ENCODE peak calls at places on chromosomes 5 and 9, in six cellular contexts. K is GM23338, I is endothelial cell, P is WERI-Rb-1, N is WTC11, M is neural progenitor cell. C is an unnamed sample.

GRCh38 chr9:98215821-98216220 is 23.4 kb upstream of the CORO2A start:
- DNase-seq in K (peak), I (peak), P (peak), N (peak), M (peak), C (no peak)

GRCh38 chr9:114130141-114130540 is 25.2 kb upstream of the COL27A1 start:
- DNase-seq in K (no peak), I (no peak), P (no peak), N (no peak), M (no peak), C (no peak)

GRCh38 chr5:84287964-84288363 is 96.7 kb downstream of the EDIL3 start:
- DNase-seq in K (no peak), I (no peak), P (no peak), N (no peak), M (no peak), C (no peak)

GRCh38 chr5:32571128-32571527 is 14.2 kb upstream of the SUB1 start:
- DNase-seq in K (no peak), I (no peak), P (no peak), N (no peak), M (no peak), C (no peak)

GRCh38 chr9:93950619-93951601 is 4.2 kb downstream of the BARX1 start:
- DNase-seq in K (peak), I (no peak), P (no peak), N (peak), M (peak), C (no peak)

GRCh38 chr9:4983541-4984165 is 1.4 kb upstream of the JAK2 start:
- DNase-seq in K (peak), I (no peak), P (no peak), N (no peak), M (no peak), C (no peak)

GRCh38 chr9:33263936-33264472 is 504 bp downstream of the BAG1 start:
- DNase-seq in K (no peak), I (no peak), P (peak), N (no peak), M (no peak), C (no peak)

GRCh38 chr5:142245776-142246175 is 79.0 kb downstream of the SPRY4 start:
- DNase-seq in K (peak), I (peak), P (no peak), N (no peak), M (peak), C (no peak)

GRCh38 chr9:19498015-19498414 is 89.2 kb downstream of the ACER2 start:
- DNase-seq in K (no peak), I (no peak), P (no peak), N (no peak), M (no peak), C (no peak)

GRCh38 chr5:10479226-10479721 is 37.6 kb downstream of the ROPN1L start:
- DNase-seq in K (no peak), I (no peak), P (no peak), N (no peak), M (no peak), C (no peak)

GRCh38 chr5:169085656-169086055 is 215.3 kb downstream of the SLIT3 start:
- DNase-seq in K (no peak), I (no peak), P (no peak), N (no peak), M (no peak), C (no peak)

GRCh38 chr9:89746385-89747116 is 141.7 kb downstream of the GADD45G start:
- DNase-seq in K (no peak), I (no peak), P (peak), N (no peak), M (no peak), C (no peak)

GRCh38 chr5:42583322-42583721 is 160.1 kb downstream of the GHR start:
- DNase-seq in K (peak), I (peak), P (peak), N (peak), M (peak), C (no peak)

GRCh38 chr5:109053995-109054417 is 306.3 kb downstream of the FER start:
- DNase-seq in K (no peak), I (no peak), P (no peak), N (no peak), M (no peak), C (no peak)

GRCh38 chr5:91848453-91848852 is 465.3 kb upstream of the ARRDC3 start:
- DNase-seq in K (no peak), I (no peak), P (no peak), N (no peak), M (no peak), C (no peak)

GRCh38 chr9:94908041-94908563 is 181.6 kb downstream of the AOPEP start:
- DNase-seq in K (no peak), I (no peak), P (no peak), N (no peak), M (no peak), C (no peak)

GRCh38 chr9:110217656-110218099 is 9.7 kb upstream of the C9orf152 start:
- DNase-seq in K (peak), I (no peak), P (no peak), N (no peak), M (peak), C (no peak)

GRCh38 chr5:142295960-142296860 is 28.6 kb downstream of the SPRY4 start:
- DNase-seq in K (no peak), I (no peak), P (no peak), N (no peak), M (no peak), C (no peak)

GRCh38 chr9:120474579-120475243 is 105.3 kb downstream of the CDK5RAP2 start:
- DNase-seq in K (no peak), I (no peak), P (no peak), N (no peak), M (no peak), C (no peak)

GRCh38 chr9:98532574-98532973 is 176.2 kb downstream of the GABBR2 start:
- DNase-seq in K (no peak), I (no peak), P (no peak), N (no peak), M (no peak), C (no peak)

GRCh38 chr5:93274291-93274690 is 306.7 kb downstream of the NR2F1-AS1 start:
- DNase-seq in K (peak), I (no peak), P (no peak), N (no peak), M (peak), C (no peak)

GRCh38 chr9:126700903-126701819 is 87.4 kb downstream of the LMX1B start:
- DNase-seq in K (no peak), I (peak), P (peak), N (peak), M (peak), C (no peak)

GRCh38 chr5:124628721-124629596 is 117.5 kb downstream of the ZNF608 start:
- DNase-seq in K (no peak), I (no peak), P (no peak), N (peak), M (no peak), C (no peak)

GRCh38 chr5:124513216-124513615 is 233.2 kb downstream of the ZNF608 start:
- DNase-seq in K (no peak), I (no peak), P (no peak), N (no peak), M (no peak), C (no peak)

GRCh38 chr5:54401515-54401914 is 54.0 kb upstream of the HSPB3 start:
- DNase-seq in K (no peak), I (no peak), P (no peak), N (no peak), M (no peak), C (no peak)

GRCh38 chr9:93892748-93893147 is 62.4 kb downstream of the BARX1 start:
- DNase-seq in K (no peak), I (no peak), P (no peak), N (no peak), M (no peak), C (no peak)

GRCh38 chr5:98905857-98906688 is 22.7 kb downstream of the CHD1 start:
- DNase-seq in K (peak), I (no peak), P (no peak), N (no peak), M (peak), C (no peak)

GRCh38 chr9:134040831-134041648 is 15.8 kb downstream of the BRD3OS start:
- DNase-seq in K (no peak), I (no peak), P (no peak), N (no peak), M (no peak), C (no peak)

GRCh38 chr9:88979021-88979420 is 12.2 kb upstream of the S1PR3 start:
- DNase-seq in K (no peak), I (no peak), P (no peak), N (no peak), M (no peak), C (peak)

DNA sequence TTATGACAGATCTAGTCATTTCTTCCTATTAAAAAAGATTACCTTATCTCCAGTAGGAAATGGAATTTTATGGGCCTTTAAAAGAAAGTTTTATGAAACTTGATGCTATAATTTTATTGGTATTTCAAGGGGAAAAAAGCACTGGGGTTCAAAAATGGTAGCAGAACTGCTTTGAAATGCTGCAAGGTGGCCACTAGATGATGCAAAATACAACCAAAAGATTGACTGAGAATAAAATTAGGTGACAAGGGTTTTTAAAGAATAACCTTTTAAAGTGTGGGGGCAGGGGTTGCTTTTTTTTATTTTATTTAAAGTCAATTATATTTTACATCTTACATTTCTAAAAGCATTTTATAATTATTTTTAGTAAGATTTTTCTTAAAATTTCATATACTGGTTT is 61.7 kb downstream of the KLF9 start:
- DNase-seq in K (no peak), I (no peak), P (no peak), N (no peak), M (no peak), C (no peak)
- TF ChIP-seq CTCF in K (peak), I (no peak), P (peak), N (no peak), M (peak), C (peak)

GRCh38 chr5:150066436-150066835 is 19.9 kb downstream of the CSF1R start:
- DNase-seq in K (no peak), I (no peak), P (no peak), N (no peak), M (no peak), C (no peak)

GRCh38 chr5:150065886-150066285 is 20.5 kb downstream of the CSF1R start:
- DNase-seq in K (no peak), I (no peak), P (no peak), N (no peak), M (no peak), C (no peak)

GRCh38 chr5:150067405-150067960 is 18.9 kb downstream of the CSF1R start:
- DNase-seq in K (no peak), I (no peak), P (no peak), N (no peak), M (no peak), C (no peak)

GRCh38 chr5:150068071-150068470 is 18.3 kb downstream of the CSF1R start:
- DNase-seq in K (no peak), I (no peak), P (no peak), N (no peak), M (no peak), C (no peak)

GRCh38 chr5:150066901-150067396 is 19.4 kb downstream of the CSF1R start:
- DNase-seq in K (no peak), I (no peak), P (no peak), N (no peak), M (no peak), C (no peak)
- TF ChIP-seq CTCF in K (no peak), I (no peak), P (no peak), N (no peak), M (no peak), C (no peak)

GRCh38 chr5:1974081-1974480 is 91.4 kb upstream of the IRX4 start:
- DNase-seq in K (no peak), I (no peak), P (no peak), N (no peak), M (no peak), C (no peak)

GRCh38 chr5:1974501-1975405 is 92.0 kb upstream of the IRX4 start:
- DNase-seq in K (no peak), I (no peak), P (no peak), N (no peak), M (no peak), C (no peak)

GRCh38 chr5:1973391-1974013 is 90.8 kb upstream of the IRX4 start:
- DNase-seq in K (no peak), I (no peak), P (no peak), N (no peak), M (peak), C (no peak)

GRCh38 chr5:1975406-1975715 is 92.6 kb upstream of the IRX4 start:
- DNase-seq in K (no peak), I (no peak), P (no peak), N (no peak), M (no peak), C (no peak)

GRCh38 chr5:1975898-1976765 is 93.4 kb upstream of the IRX4 start:
- DNase-seq in K (no peak), I (no peak), P (no peak), N (no peak), M (no peak), C (no peak)
- TF ChIP-seq CTCF in K (peak), I (no peak), P (no peak), N (no peak), M (no peak), C (peak)

GRCh38 chr9:8715792-8716191 is 916.2 kb upstream of the DMAC1 start:
- DNase-seq in K (no peak), I (no peak), P (no peak), N (no peak), M (no peak), C (no peak)

GRCh38 chr9:8723195-8723594 is 923.6 kb upstream of the DMAC1 start:
- DNase-seq in K (no peak), I (no peak), P (no peak), N (no peak), M (no peak), C (no peak)

GRCh38 chr9:8717146-8717545 is 917.6 kb upstream of the DMAC1 start:
- DNase-seq in K (no peak), I (no peak), P (no peak), N (no peak), M (no peak), C (no peak)

GRCh38 chr9:8718121-8718725 is 918.6 kb upstream of the DMAC1 start:
- DNase-seq in K (no peak), I (no peak), P (no peak), N (no peak), M (peak), C (no peak)

DNA sequence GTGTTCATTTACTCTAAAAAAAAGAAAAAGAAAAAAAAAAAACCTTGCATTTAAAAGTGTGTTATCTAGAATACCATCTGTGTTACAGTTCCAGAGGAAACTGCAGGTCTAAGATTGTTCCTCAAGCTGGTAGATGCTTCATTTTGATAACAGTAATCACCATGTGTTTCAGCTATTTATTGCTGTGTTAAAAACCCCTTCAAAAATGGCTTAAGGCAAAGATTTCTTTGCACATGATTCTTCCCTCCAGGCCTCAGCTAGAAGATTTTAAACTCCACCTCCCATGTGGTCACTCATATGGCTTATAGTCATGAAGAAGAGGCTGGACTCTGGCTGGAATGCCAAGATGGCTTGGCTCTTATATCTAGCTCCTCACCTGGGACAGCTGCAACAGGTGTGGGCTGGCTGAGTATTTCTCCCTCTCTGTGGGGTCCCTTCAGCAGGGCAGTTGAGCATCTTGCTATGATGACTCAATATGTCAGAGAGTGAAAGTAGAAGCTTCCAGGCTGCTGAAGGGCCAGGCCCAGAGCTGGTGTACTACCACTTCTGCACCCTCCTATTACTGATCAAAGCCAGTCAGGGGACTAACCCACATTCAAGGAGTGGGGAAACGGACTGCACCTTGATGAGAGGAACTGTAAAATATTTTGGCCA is 920.4 kb upstream of the DMAC1 start:
- DNase-seq in K (no peak), I (no peak), P (no peak), N (no peak), M (no peak), C (no peak)
- TF ChIP-seq CTCF in K (no peak), I (no peak), P (no peak), N (no peak), M (no peak), C (no peak)

GRCh38 chr9:37645903-37646506 is 4.7 kb upstream of the FRMPD1 start:
- DNase-seq in K (no peak), I (no peak), P (no peak), N (no peak), M (no peak), C (no peak)

GRCh38 chr9:37656936-37657335 is 6.2 kb downstream of the FRMPD1 start:
- DNase-seq in K (no peak), I (no peak), P (no peak), N (no peak), M (no peak), C (no peak)

GRCh38 chr9:37653385-37653784 is 2.6 kb downstream of the FRMPD1 start:
- DNase-seq in K (no peak), I (no peak), P (peak), N (no peak), M (no peak), C (no peak)

GRCh38 chr9:37650299-37650872 is 368 bp upstream of the FRMPD1 start:
- DNase-seq in K (peak), I (no peak), P (no peak), N (no peak), M (peak), C (no peak)

DNA sequence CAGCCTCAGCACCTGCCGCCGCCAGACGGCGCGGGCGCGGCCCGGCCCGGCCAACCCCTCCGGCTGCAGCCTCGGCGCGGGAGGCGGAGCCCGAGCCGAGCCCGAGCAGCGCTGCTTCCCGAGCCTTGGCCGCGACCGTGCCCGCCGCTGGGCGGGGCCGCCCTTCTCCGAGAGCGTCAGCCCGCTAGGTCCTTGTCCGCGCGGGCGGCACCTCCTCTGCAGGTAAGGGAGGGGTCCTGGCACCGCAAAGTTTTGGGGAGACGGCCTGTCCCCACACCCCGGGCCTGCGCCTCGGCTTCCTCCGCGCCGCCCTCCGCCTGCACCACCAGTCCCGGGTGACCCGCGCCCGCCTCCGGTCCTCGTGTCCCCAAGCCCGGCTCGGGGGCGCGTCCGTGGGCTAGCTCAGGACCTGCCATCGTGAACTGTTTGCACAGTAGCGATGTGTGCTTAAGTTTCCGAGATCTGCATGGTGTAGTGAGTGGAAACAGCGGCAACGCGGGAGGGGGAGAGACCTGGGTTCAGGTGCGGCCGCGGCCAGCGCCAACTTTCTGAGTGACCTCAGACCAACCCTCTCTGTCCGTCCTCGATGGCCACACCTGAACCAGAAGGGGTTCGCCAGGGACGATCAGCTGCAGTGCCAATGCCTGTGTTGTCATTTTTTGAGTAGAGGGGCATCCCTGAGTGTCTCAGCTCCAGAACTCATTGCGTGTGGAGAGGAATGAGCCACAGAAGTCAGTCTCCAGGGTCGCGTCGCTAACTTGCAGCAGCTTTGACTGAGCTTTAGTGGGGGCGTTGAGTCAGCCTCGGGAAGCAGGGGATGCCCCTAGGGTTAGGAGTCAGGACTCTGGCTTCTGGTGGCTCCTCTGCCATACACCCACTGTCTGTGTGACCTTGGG is at the start of gene FRMPD1:
- DNase-seq in K (peak), I (peak), P (peak), N (peak), M (peak), C (peak)
- TF ChIP-seq CTCF in K (no peak), I (no peak), P (no peak), N (no peak), M (no peak), C (no peak)

DNA sequence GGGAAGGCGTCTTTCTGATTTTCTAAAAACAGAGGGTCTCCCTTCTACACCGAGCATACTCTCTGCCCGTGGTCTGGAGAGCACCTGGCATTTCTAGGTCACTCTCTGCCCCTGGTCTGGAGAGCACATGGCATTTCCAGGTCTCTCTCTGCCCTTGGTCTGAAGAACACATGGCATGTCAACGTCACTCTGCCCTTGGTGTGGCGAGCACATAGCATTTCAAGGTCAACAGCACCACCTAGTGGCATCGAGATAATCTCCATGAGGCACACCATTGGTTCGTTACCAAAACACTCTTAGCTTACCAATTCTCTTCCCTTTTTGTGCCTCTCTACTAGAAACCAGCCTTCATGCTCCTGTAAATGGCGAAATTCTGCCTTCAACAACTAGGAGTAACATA is 616.5 kb upstream of the NUDT12 start:
- DNase-seq in K (peak), I (peak), P (peak), N (peak), M (peak), C (no peak)
- TF ChIP-seq CTCF in K (peak), I (peak), P (peak), N (peak), M (peak), C (peak)